ENCODE peak calls at places on chromosomes 7 and 10, in nine cellular contexts. B, U, R, G, Z, N, M, H and V are unnamed samples.
A peak's percentile ranks its signal among the peaks of the same experiment; 100 is the strongest.

GRCh38 chr10:67550838-67551402 is 145.1 kb downstream of the CTNNA3 start:
- DNase-seq in B (no peak), U (no peak), R (no peak), G (no peak), Z (no peak), N (no peak), M (no peak), H (no peak), V (no peak)

GRCh38 chr7:23615331-23615730 is 18.1 kb downstream of the CCDC126 start:
- DNase-seq in B (no peak), U (no peak), R (no peak), G (no peak), Z (no peak), N (no peak), M (no peak), H (no peak), V (no peak)

GRCh38 chr10:60426425-60426824 is 36.8 kb upstream of the ANK3 start:
- DNase-seq in B (peak; percentile 35), U (no peak), R (no peak), G (peak; percentile 92), Z (no peak), N (no peak), M (no peak), H (no peak), V (no peak)

GRCh38 chr10:88082391-88082790 is 219.0 kb downstream of the PTEN start:
- DNase-seq in B (no peak), U (no peak), R (no peak), G (no peak), Z (no peak), N (no peak), M (no peak), H (no peak), V (no peak)

GRCh38 chr7:27191081-27191715 is 6.2 kb upstream of the HOXA11 start:
- DNase-seq in B (no peak), U (peak; percentile 60), R (no peak), G (no peak), Z (no peak), N (no peak), M (no peak), H (peak; percentile 38), V (no peak)

GRCh38 chr10:122162566-122163181 is 108.4 kb upstream of the BTBD16 start:
- DNase-seq in B (no peak), U (no peak), R (no peak), G (no peak), Z (no peak), N (no peak), M (no peak), H (no peak), V (no peak)

GRCh38 chr10:46094197-46094500 is 48.1 kb upstream of the MSMB start:
- DNase-seq in B (no peak), U (no peak), R (no peak), G (no peak), Z (no peak), N (no peak), M (no peak), H (no peak), V (no peak)

GRCh38 chr7:103549786-103550185 is 103.8 kb upstream of the SLC26A5 start:
- DNase-seq in B (no peak), U (no peak), R (no peak), G (no peak), Z (no peak), N (no peak), M (no peak), H (no peak), V (no peak)

GRCh38 chr7:108815815-108816214 is 246.1 kb downstream of the DNAJB9 start:
- DNase-seq in B (no peak), U (no peak), R (no peak), G (no peak), Z (no peak), N (no peak), M (no peak), H (no peak), V (no peak)

GRCh38 chr10:60894816-60895215 is 49.2 kb downstream of the RHOBTB1 start:
- DNase-seq in B (no peak), U (no peak), R (no peak), G (peak; percentile 7), Z (no peak), N (no peak), M (no peak), H (no peak), V (no peak)

GRCh38 chr10:132209130-132209529 is 22.4 kb downstream of the DPYSL4 start:
- DNase-seq in B (no peak), U (no peak), R (no peak), G (peak; percentile 81), Z (no peak), N (no peak), M (no peak), H (no peak), V (no peak)

GRCh38 chr7:12888727-12889126 is 201.3 kb downstream of the ARL4A start:
- DNase-seq in B (no peak), U (no peak), R (no peak), G (peak; percentile 66), Z (no peak), N (no peak), M (no peak), H (no peak), V (no peak)

GRCh38 chr7:24227603-24228359 is 56.2 kb upstream of the NPY start:
- DNase-seq in B (no peak), U (no peak), R (no peak), G (no peak), Z (no peak), N (no peak), M (no peak), H (no peak), V (no peak)

GRCh38 chr7:127290801-127291361 is 38.1 kb upstream of the GRM8 start:
- DNase-seq in B (no peak), U (no peak), R (no peak), G (peak; percentile 6), Z (no peak), N (no peak), M (no peak), H (no peak), V (no peak)

GRCh38 chr10:533186-533585 is 156.3 kb downstream of the DIP2C start:
- DNase-seq in B (no peak), U (no peak), R (no peak), G (no peak), Z (no peak), N (no peak), M (no peak), H (no peak), V (no peak)

DNA sequence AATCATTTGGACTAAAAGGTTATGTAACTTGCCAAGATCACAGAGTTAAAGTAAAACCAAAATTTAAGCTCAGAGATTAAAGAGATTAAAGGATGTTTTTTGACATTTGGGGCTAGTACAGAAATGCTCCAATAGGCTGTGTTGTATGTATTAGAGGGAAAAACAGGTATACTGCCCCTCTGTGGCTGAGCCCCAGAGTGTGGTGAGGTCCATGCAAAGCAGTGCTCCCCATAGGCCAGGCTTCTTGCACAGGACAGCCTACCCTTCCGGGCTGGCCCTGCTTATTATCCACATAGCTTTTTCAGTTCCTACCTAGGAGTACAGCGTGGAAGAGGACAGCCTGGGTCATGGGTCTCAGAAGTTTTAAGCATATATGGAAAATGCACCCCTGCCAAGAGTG is 322.9 kb downstream of the POM121L12 start:
- DNase-seq in B (no peak), U (no peak), R (no peak), G (no peak), Z (no peak), N (no peak), M (no peak), H (no peak), V (no peak)
- H3K9me3 ChIP-seq in B (no peaks in the 10 kb centered on the region), U (no peaks in the 10 kb centered on the region), R (no peaks in the 10 kb centered on the region), G (no peaks in the 10 kb centered on the region), Z (peaks cover 11% of the 10 kb centered on the region), N (no peaks in the 10 kb centered on the region), M (no peaks in the 10 kb centered on the region), H (no peaks in the 10 kb centered on the region), V (no peaks in the 10 kb centered on the region)

DNA sequence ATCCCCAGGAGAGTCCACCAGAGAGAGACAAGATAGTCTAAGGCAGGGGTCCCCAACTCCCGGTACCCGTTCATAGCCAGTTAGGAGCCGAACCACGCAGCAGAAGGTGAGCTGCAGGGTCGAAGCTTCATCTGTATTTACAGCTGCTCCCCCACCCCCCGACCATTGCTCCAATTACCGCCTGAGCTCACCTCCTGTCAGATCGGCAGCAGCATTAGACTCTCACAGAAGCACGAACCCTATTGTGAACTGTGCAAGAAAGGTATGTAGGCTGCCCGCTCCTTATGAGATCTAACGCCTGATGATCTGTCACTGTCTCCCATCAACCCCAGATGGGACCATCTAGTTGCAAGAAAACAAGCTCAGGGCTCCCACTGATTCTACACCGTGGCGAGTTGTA is 14.6 kb upstream of the AZGP1 start:
- DNase-seq in B (no peak), U (peak; percentile 67), R (no peak), G (no peak), Z (no peak), N (no peak), M (no peak), H (peak; percentile 26), V (no peak)
- H3K4me3 ChIP-seq in B (no peak overlapping the region), U (peak overlapping the region; percentile 27), R (no peak overlapping the region), G (peak overlapping the region; percentile 57), Z (peak overlapping the region; percentile 44), N (peak overlapping the region; percentile 55), M (no peak overlapping the region), H (no peak overlapping the region), V (no peak overlapping the region)

DNA sequence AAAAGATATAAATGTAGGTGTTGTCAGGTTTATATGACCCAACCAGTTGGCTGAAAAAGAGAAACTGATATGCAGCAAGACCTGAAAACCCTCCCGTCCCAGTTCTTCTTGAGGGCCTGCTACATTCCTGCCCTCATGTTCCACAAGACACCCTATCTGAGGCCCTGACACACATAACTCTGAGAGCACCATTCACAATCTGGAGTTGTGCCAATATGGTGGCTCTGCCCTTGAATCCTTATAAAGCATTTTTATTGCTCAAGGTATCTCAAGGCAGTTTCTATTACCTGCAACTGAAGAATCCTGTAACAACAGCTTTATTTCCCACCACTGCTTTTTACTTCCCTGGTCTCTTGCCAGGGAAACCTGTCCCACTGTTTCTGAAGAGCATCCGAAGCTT is 17.0 kb downstream of the XPNPEP1 start:
- DNase-seq in B (no peak), U (no peak), R (no peak), G (no peak), Z (no peak), N (no peak), M (no peak), H (no peak), V (no peak)
- H3K4me1 ChIP-seq in B (no peaks in the 10 kb centered on the region), U (peaks cover 5% of the 10 kb centered on the region), R (peaks cover 48% of the 10 kb centered on the region), G (peaks cover 16% of the 10 kb centered on the region), Z (peaks cover 52% of the 10 kb centered on the region), N (peaks cover 40% of the 10 kb centered on the region), M (peaks cover 16% of the 10 kb centered on the region), H (peaks cover 6% of the 10 kb centered on the region), V (peaks cover 16% of the 10 kb centered on the region)

GRCh38 chr7:4186513-4186780 is 495.6 kb upstream of the FOXK1 start:
- DNase-seq in B (no peak), U (no peak), R (no peak), G (no peak), Z (no peak), N (no peak), M (no peak), H (no peak), V (no peak)

GRCh38 chr7:4185136-4185535 is 497.0 kb upstream of the FOXK1 start:
- DNase-seq in B (no peak), U (no peak), R (no peak), G (no peak), Z (no peak), N (no peak), M (no peak), H (no peak), V (no peak)

GRCh38 chr7:4182605-4183300 is 499.3 kb upstream of the FOXK1 start:
- DNase-seq in B (no peak), U (no peak), R (no peak), G (no peak), Z (no peak), N (no peak), M (no peak), H (no peak), V (no peak)

GRCh38 chr7:4185736-4186512 is 496.2 kb upstream of the FOXK1 start:
- DNase-seq in B (no peak), U (no peak), R (no peak), G (no peak), Z (no peak), N (no peak), M (no peak), H (no peak), V (no peak)

GRCh38 chr7:4184653-4185052 is 497.4 kb upstream of the FOXK1 start:
- DNase-seq in B (no peak), U (no peak), R (no peak), G (no peak), Z (no peak), N (no peak), M (no peak), H (no peak), V (no peak)
- H3K9me3 ChIP-seq in B (peaks cover 5% of the 10 kb centered on the region), U (no peaks in the 10 kb centered on the region), R (no peaks in the 10 kb centered on the region), G (no peaks in the 10 kb centered on the region), Z (no peaks in the 10 kb centered on the region), N (no peaks in the 10 kb centered on the region), M (no peaks in the 10 kb centered on the region), H (peaks cover 2% of the 10 kb centered on the region), V (no peaks in the 10 kb centered on the region)